ENCODE peak calls at places on chromosomes 7 and 10, in four cellular contexts. Q is tibial artery; J is CD8-positive, alpha-beta T cell; K is stomach. A is an unnamed sample. For H3K4me1 and H3K27me3, the result is how much of the 10 kb centered on the place peaks cover.

GRCh38 chr7:159026271-159027047 is 118.2 kb downstream of the VIPR2 start:
- DNase-seq in Q (peak), J (no peak), K (peak), A (no peak)

GRCh38 chr10:62183442-62183841 is 85.2 kb downstream of the RTKN2 start:
- DNase-seq in Q (no peak), J (no peak), K (no peak), A (no peak)

GRCh38 chr7:27156508-27156898 is at the start of gene HOXA7:
- DNase-seq in Q (peak), J (no peak), K (peak), A (no peak)

GRCh38 chr10:78923644-78924318 is 145.0 kb upstream of the ZMIZ1 start:
- DNase-seq in Q (no peak), J (no peak), K (no peak), A (no peak)

GRCh38 chr7:108114117-108114841 is 15.9 kb downstream of the LAMB4 start:
- DNase-seq in Q (no peak), J (no peak), K (no peak), A (no peak)

GRCh38 chr10:119663866-119664698 is 12.9 kb downstream of the BAG3 start:
- DNase-seq in Q (no peak), J (peak), K (no peak), A (no peak)

GRCh38 chr7:21898265-21898930 is 47.3 kb downstream of the CDCA7L start:
- DNase-seq in Q (no peak), J (no peak), K (no peak), A (no peak)

GRCh38 chr7:131021460-131021859 is 287.5 kb upstream of the KLF14 start:
- DNase-seq in Q (no peak), J (no peak), K (no peak), A (no peak)

GRCh38 chr7:17986826-17987225 is 40.8 kb downstream of the PRPS1L1 start:
- DNase-seq in Q (no peak), J (no peak), K (no peak), A (no peak)

GRCh38 chr7:45239486-45239885 is 81.9 kb downstream of the RAMP3 start:
- DNase-seq in Q (no peak), J (no peak), K (no peak), A (no peak)

GRCh38 chr7:24751484-24751883 is 5.8 kb downstream of the GSDME start:
- DNase-seq in Q (no peak), J (no peak), K (no peak), A (no peak)

GRCh38 chr7:128165927-128166420 is 75.1 kb upstream of the LEP start:
- DNase-seq in Q (no peak), J (no peak), K (no peak), A (no peak)

GRCh38 chr10:70729763-70730357 is 55.3 kb downstream of the TBATA start:
- DNase-seq in Q (no peak), J (no peak), K (no peak), A (no peak)

GRCh38 chr7:14377646-14378266 is 388.3 kb upstream of the ETV1 start:
- DNase-seq in Q (no peak), J (no peak), K (no peak), A (no peak)

DNA sequence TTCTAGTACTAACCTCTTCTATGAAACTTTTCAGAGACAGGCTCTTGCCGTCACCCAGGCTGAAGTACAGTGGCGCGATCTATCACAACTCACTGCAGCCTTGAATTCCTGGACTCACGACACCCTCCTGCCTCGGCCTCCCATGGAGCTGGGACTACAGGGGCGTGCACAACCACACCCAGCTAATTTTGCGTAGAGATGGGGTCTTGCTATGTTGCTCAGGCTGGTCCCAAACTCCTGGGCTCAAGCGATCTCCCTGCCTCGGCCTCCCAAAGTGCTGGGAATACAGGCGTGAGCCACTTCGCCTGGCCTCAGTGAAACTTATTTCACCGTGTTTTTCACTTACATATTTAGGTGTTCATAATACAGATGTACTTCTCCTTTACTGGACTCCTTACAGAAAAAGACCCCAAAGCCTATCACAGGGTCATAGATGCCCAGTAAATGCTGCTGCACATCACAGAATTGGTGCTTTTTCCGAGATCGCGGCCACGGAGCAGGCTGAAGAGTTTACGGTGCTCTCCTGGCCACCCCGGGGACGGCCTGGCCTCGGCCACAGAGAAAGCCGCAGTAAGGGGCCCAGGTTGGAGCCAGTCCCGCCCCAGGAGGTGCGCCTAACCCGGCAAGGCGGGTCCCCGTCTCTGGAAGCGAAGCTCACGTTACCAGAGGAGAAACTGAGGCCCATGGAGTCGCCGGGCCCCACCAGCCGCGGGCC is 595 bp downstream of the TBL2 start:
- DNase-seq in Q (no peak), J (no peak), K (no peak), A (no peak)
- H3K4me1 ChIP-seq in Q (under half), J (under half), K (half or more), A (under half)

GRCh38 chr10:133241501-133242205 is 4.0 kb downstream of the VENTX start:
- DNase-seq in Q (no peak), J (no peak), K (no peak), A (no peak)
- H3K27ac ChIP-seq in Q (no peak), J (no peak), K (no peak), A (no peak)

GRCh38 chr7:51082940-51083533 is 233.6 kb downstream of the COBL start:
- DNase-seq in Q (no peak), J (no peak), K (no peak), A (no peak)
- H3K27me3 ChIP-seq in Q (under half), J (under half), K (under half), A (under half)

GRCh38 chr10:122123186-122123585 is 134.2 kb downstream of the TACC2 start:
- DNase-seq in Q (no peak), J (no peak), K (no peak), A (no peak)
- H3K4me1 ChIP-seq in Q (under half), J (under half), K (under half), A (under half)